ENCODE peak calls at places on chromosomes 2 and 18, in five cellular contexts. X is CD8-positive, alpha-beta memory T cell; Q is HCT116; M is adrenal gland; U is A172. V is an unnamed sample.

GRCh38 chr18:46641917-46642316 is 15.1 kb downstream of the LOXHD1 start:
- DNase-seq in U (peak), M (no peak), X (no peak), Q (no peak), V (no peak)

GRCh38 chr2:38068228-38068627 is 7.7 kb downstream of the CYP1B1 start:
- DNase-seq in M (no peak), U (no peak), X (no peak), Q (no peak), V (no peak)

GRCh38 chr2:207227062-207227748 is 61.5 kb upstream of the KLF7 start:
- DNase-seq in U (no peak), X (no peak), Q (no peak), M (no peak), V (no peak)

GRCh38 chr18:74116628-74117554 is 30.7 kb downstream of the FBXO15 start:
- DNase-seq in M (no peak), X (no peak), U (peak), Q (peak), V (no peak)

GRCh38 chr2:105641389-105641811 is 103.3 kb upstream of the NCK2 start:
- DNase-seq in Q (no peak), U (no peak), X (no peak), M (no peak), V (no peak)

GRCh38 chr2:120480903-120481445 is 135.0 kb downstream of the INHBB start:
- DNase-seq in Q (no peak), M (no peak), X (no peak), U (no peak), V (no peak)

GRCh38 chr2:64453710-64454315 is at the start of gene LGALSL:
- DNase-seq in Q (peak), M (peak), X (peak), U (peak), V (peak)

GRCh38 chr2:122748552-122749011 is 993.1 kb downstream of the TSN start:
- DNase-seq in Q (no peak), X (no peak), M (no peak), U (no peak), V (no peak)

GRCh38 chr2:37914340-37914739 is 10.7 kb upstream of the RMDN2 start:
- DNase-seq in M (no peak), U (no peak), X (no peak), Q (no peak), V (no peak)

GRCh38 chr2:109285244-109285651 is 156.2 kb downstream of the SH3RF3 start:
- DNase-seq in U (peak), X (no peak), Q (no peak), M (no peak), V (no peak)

GRCh38 chr2:234482807-234483206 is 14.1 kb downstream of the ARL4C start:
- DNase-seq in U (no peak), X (no peak), M (no peak), Q (no peak), V (no peak)

GRCh38 chr2:105396254-105397024 is 2.4 kb downstream of the FHL2 start:
- DNase-seq in U (peak), Q (peak), X (no peak), M (peak), V (no peak)

GRCh38 chr2:97095661-97096060 is 979 bp upstream of the FAHD2B start:
- DNase-seq in U (no peak), X (no peak), M (no peak), Q (no peak), V (no peak)

GRCh38 chr2:200765139-200765951 is 46.4 kb upstream of the BZW1 start:
- DNase-seq in Q (peak), X (no peak), M (peak), U (peak), V (peak)

GRCh38 chr18:63299837-63300787 is 19.5 kb downstream of the BCL2 start:
- DNase-seq in U (no peak), Q (no peak), M (no peak), X (no peak), V (no peak)

GRCh38 chr2:189379287-189379630 is 62.0 kb upstream of the WDR75 start:
- DNase-seq in X (no peak), U (peak), Q (no peak), M (no peak), V (no peak)

GRCh38 chr2:96906719-96907404 is 37.0 kb upstream of the SEMA4C start:
- DNase-seq in M (no peak), U (no peak), X (no peak), Q (no peak), V (no peak)

GRCh38 chr18:57925706-57926105 is 118.3 kb upstream of the NEDD4L start:
- DNase-seq in M (no peak), U (no peak), X (no peak), Q (no peak), V (no peak)

GRCh38 chr2:233051241-233052149 is 8.6 kb upstream of the INPP5D start:
- DNase-seq in X (no peak), U (peak), M (peak), Q (no peak), V (no peak)

GRCh38 chr2:102664439-102665042 is 45.2 kb downstream of the SLC9A2 start:
- DNase-seq in M (no peak), U (peak), X (no peak), Q (peak), V (no peak)

GRCh38 chr2:120104002-120104467 is 91.2 kb downstream of the EPB41L5 start:
- DNase-seq in X (no peak), M (no peak), U (no peak), Q (no peak), V (no peak)

GRCh38 chr2:48448274-48449061 is 81.5 kb upstream of the STON1 start:
- DNase-seq in M (no peak), Q (no peak), U (peak), X (peak), V (no peak)

GRCh38 chr2:160408205-160408561 is 85.4 kb downstream of the RBMS1 start:
- DNase-seq in X (no peak), Q (no peak), M (no peak), U (no peak), V (no peak)

GRCh38 chr2:237482485-237482884 is 4.6 kb upstream of the MLPH start:
- DNase-seq in Q (no peak), M (peak), U (peak), X (no peak), V (no peak)

GRCh38 chr2:218717262-218717661 is 6.6 kb downstream of the TTLL4 start:
- DNase-seq in U (peak), Q (no peak), X (no peak), M (peak), V (no peak)

GRCh38 chr2:212979799-212980198 is 171.6 kb downstream of the IKZF2 start:
- DNase-seq in Q (no peak), M (no peak), X (peak), U (no peak), V (no peak)

GRCh38 chr2:38274286-38275276 is 102.5 kb downstream of the ATL2 start:
- DNase-seq in X (peak), Q (peak), M (peak), U (peak), V (peak)

GRCh38 chr18:3688682-3689081 is 238.7 kb downstream of the TGIF1 start:
- DNase-seq in M (no peak), Q (no peak), X (no peak), U (peak), V (no peak)

GRCh38 chr2:120760446-120761135 is 24.9 kb downstream of the GLI2 start:
- DNase-seq in Q (no peak), M (peak), X (no peak), U (no peak), V (no peak)

V was measured in naive thymus-derived CD8-positive, alpha-beta T cell.